ENCODE peak calls at places on chromosomes 4 and X, in ten cellular contexts. V, M, Y, O, W, G, B, E, J and T are unnamed samples.

GRCh38 chr4:22515888-22516541 is at the start of gene ADGRA3:
- DNase-seq in V (peak; percentile 90), W (peak; percentile 80), Y (peak; percentile 84), E (peak; percentile 79), G (peak; percentile 72), J (no peak), M (peak; percentile 51), O (peak; percentile 78), B (peak; percentile 93), T (no peak)

GRCh38 chrX:13955095-13955647 is 74.5 kb downstream of the GEMIN8 start:
- DNase-seq in G (no peak), V (no peak), Y (no peak), M (no peak), J (peak; percentile 34), B (no peak), W (no peak), O (no peak), E (no peak), T (no peak)

GRCh38 chrX:132622130-132622529 is 133.3 kb upstream of the MBNL3 start:
- DNase-seq in B (no peak), O (no peak), G (no peak), Y (peak; percentile 39), J (no peak), M (peak; percentile 35), V (no peak), E (no peak), W (no peak), T (no peak)

GRCh38 chrX:153772608-153773217 is 8.1 kb upstream of the SRPK3 start:
- DNase-seq in B (peak; percentile 7), V (peak; percentile 35), W (no peak), E (no peak), M (no peak), J (no peak), O (no peak), Y (no peak), G (no peak), T (no peak)

GRCh38 chr4:186858355-186858754 is 134.7 kb upstream of the FAT1 start:
- DNase-seq in V (no peak), E (no peak), B (no peak), W (no peak), J (no peak), O (no peak), Y (no peak), M (no peak), G (no peak), T (no peak)

GRCh38 chr4:8439914-8440490 is 521 bp downstream of the ACOX3 start:
- DNase-seq in B (peak; percentile 37), O (no peak), V (no peak), Y (peak; percentile 47), M (no peak), W (peak; percentile 26), E (no peak), J (peak; percentile 85), G (no peak), T (no peak)

GRCh38 chr4:105496899-105497298 is 23.0 kb upstream of the PPA2 start:
- DNase-seq in G (no peak), M (no peak), J (no peak), O (no peak), Y (no peak), W (no peak), B (no peak), V (no peak), E (no peak), T (no peak)

GRCh38 chr4:121077496-121077895 is 5.2 kb upstream of the NDNF start:
- DNase-seq in O (no peak), E (no peak), W (no peak), J (no peak), M (no peak), G (no peak), V (no peak), Y (no peak), B (no peak), T (no peak)

GRCh38 chrX:110242371-110242770 is 75.5 kb downstream of the AMMECR1 start:
- DNase-seq in Y (no peak), B (no peak), J (no peak), W (no peak), M (no peak), E (no peak), O (no peak), G (no peak), V (no peak), T (no peak)

GRCh38 chr4:1644906-1645657 is 39.0 kb downstream of the FAM53A start:
- DNase-seq in J (no peak), B (no peak), W (peak; percentile 32), E (peak; percentile 44), M (no peak), O (no peak), G (no peak), V (peak; percentile 68), Y (peak; percentile 75), T (no peak)

GRCh38 chr4:88177981-88178632 is 19.7 kb upstream of the ABCG2 start:
- DNase-seq in Y (peak; percentile 76), M (peak; percentile 85), G (peak; percentile 61), J (no peak), O (peak; percentile 60), E (no peak), B (no peak), V (no peak), W (peak; percentile 24), T (peak; percentile 49)

GRCh38 chrX:154074199-154074598 is 23.3 kb downstream of the MECP2 start:
- DNase-seq in W (no peak), G (no peak), M (peak; percentile 73), Y (peak; percentile 64), O (no peak), E (no peak), J (no peak), V (no peak), B (no peak), T (no peak)

GRCh38 chrX:53456254-53456653 is 22.1 kb upstream of the HSD17B10 start:
- DNase-seq in G (no peak), V (no peak), O (no peak), W (no peak), B (no peak), J (no peak), E (no peak), M (peak; percentile 76), Y (no peak), T (no peak)

GRCh38 chrX:140764401-140764919 is 54.9 kb downstream of the LINC00632 start:
- DNase-seq in E (no peak), Y (peak; percentile 73), J (no peak), G (no peak), M (peak; percentile 54), V (no peak), O (peak; percentile 39), B (no peak), W (no peak), T (peak; percentile 18)

GRCh38 chrX:140766024-140766611 is 56.6 kb downstream of the LINC00632 start:
- DNase-seq in V (peak; percentile 60), O (no peak), W (peak; percentile 22), J (peak; percentile 85), M (peak; percentile 66), Y (peak; percentile 77), E (no peak), B (peak; percentile 19), G (peak; percentile 41), T (peak; percentile 27)

GRCh38 chrX:140765043-140765784 is 55.7 kb downstream of the LINC00632 start:
- DNase-seq in B (no peak), M (peak; percentile 62), V (no peak), W (no peak), Y (peak; percentile 71), J (no peak), G (no peak), O (no peak), E (no peak), T (peak; percentile 26)

GRCh38 chrX:140756948-140757347 is 47.4 kb downstream of the LINC00632 start:
- DNase-seq in O (no peak), E (no peak), W (no peak), V (no peak), G (no peak), Y (no peak), J (no peak), B (no peak), M (no peak), T (no peak)

GRCh38 chrX:140762061-140762460 is 52.5 kb downstream of the LINC00632 start:
- DNase-seq in E (no peak), G (peak; percentile 32), W (peak; percentile 13), B (peak; percentile 20), O (no peak), M (peak; percentile 74), J (peak; percentile 83), Y (peak; percentile 77), V (no peak), T (no peak)
- H3K4me3 ChIP-seq in E (no peak overlapping the region), G (no peak overlapping the region), W (no peak overlapping the region), B (no peak overlapping the region), O (no peak overlapping the region), M (no peak overlapping the region), J (no peak overlapping the region), Y (no peak overlapping the region), V (no peak overlapping the region), T (no peak overlapping the region)

DNA sequence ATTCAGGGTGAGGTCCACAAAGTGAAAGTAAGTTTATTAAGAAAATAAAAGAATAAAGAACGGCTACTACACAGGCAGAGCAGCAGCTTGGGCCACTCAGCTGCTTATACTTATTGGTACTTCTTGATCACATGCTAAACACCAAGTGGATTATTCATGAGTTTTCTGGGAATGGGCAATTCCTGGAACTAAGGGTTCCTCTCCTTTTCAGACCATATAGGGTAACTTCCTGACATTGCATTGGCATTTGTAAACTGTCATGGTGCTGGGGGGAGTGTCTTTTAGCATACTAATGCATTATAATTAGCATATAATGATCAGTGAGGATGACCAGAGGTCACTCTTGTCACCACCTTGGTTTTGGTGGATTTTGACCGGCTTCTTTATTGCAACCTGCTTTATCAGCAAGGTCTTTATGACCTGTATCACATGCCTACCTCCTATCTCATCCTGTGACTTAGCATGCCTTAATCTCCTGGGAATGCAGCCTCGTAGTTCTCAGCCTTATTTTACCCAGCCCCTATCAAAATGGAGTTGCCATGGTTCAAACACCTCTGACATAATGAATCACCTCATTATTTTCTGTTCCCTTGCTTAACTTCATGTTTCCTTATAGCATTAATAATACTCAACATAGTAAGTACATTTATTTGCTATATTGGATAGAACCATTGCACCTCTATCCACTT is 476.4 kb downstream of the DTHD1 start:
- DNase-seq in B (no peak), J (no peak), O (no peak), Y (no peak), V (no peak), M (no peak), E (no peak), G (no peak), W (no peak), T (no peak)
- H3K9me3 ChIP-seq in B (peaks cover 3% of the 10 kb centered on the region), J (no peaks in the 10 kb centered on the region), O (no peaks in the 10 kb centered on the region), Y (no peaks in the 10 kb centered on the region), V (no peaks in the 10 kb centered on the region), M (peaks cover 5% of the 10 kb centered on the region), E (no peaks in the 10 kb centered on the region), G (no peaks in the 10 kb centered on the region), W (no peaks in the 10 kb centered on the region), T (peaks cover 3% of the 10 kb centered on the region)

DNA sequence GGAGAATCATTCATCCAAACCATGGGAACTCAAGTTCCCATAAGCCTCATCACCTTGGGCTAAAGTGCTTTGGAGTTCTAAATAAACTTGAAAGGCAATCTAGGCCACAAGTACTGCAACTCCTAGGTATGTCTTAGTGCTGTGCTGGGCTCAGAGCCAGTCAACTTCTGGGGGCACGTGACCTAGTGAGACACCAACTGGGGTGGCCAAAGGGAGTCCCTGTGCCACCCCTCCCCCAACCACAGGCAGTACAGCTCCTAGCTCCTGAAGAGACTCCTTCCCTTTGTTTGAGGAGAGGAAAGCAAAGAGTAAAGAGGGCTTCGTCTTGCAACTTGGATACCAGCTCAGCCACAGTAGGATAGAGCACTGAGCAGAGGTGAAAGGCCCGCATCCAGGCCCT is 154.2 kb upstream of the IL1RAPL2 start:
- DNase-seq in Y (no peak), M (no peak), E (no peak), B (no peak), W (no peak), V (no peak), O (peak; percentile 44), G (no peak), J (no peak), T (no peak)
- H3K4me3 ChIP-seq in Y (no peak overlapping the region), M (no peak overlapping the region), E (no peak overlapping the region), B (no peak overlapping the region), W (no peak overlapping the region), V (no peak overlapping the region), O (no peak overlapping the region), G (no peak overlapping the region), J (no peak overlapping the region), T (no peak overlapping the region)

GRCh38 chr4:175062183-175062592 is 144.0 kb downstream of the ADAM29 start:
- DNase-seq in M (no peak), W (no peak), B (no peak), G (no peak), E (no peak), O (no peak), V (peak; percentile 45), Y (no peak), J (no peak), T (no peak)
- H3K9me3 ChIP-seq in M (peaks cover 5% of the 10 kb centered on the region), W (no peaks in the 10 kb centered on the region), B (peaks cover 3% of the 10 kb centered on the region), G (peaks cover 4% of the 10 kb centered on the region), E (peaks cover 21% of the 10 kb centered on the region), O (no peaks in the 10 kb centered on the region), V (no peaks in the 10 kb centered on the region), Y (no peaks in the 10 kb centered on the region), J (no peaks in the 10 kb centered on the region), T (peaks cover 11% of the 10 kb centered on the region)